ENCODE peak calls at places on chromosome 15, in nine cellular contexts. G is effector memory CD8-positive, alpha-beta T cell; E is activated T-helper 1 cell treated with Interleukin-2 at 50 U/mL for 16 hours; A is heart right ventricle; C is dermis microvascular lymphatic vessel endothelial cell; O is tibial artery; B is C1 segment of cervical spinal cord; D is iris pigment epithelial cell; M is MCF 10A. U is an unnamed sample.

GRCh38 chr15:62389887-62390792 is 225.1 kb upstream of the C2CD4B start:
- DNase-seq in G (peak), E (peak), A (peak), C (peak), O (peak), B (peak), D (peak), M (peak), U (peak)

GRCh38 chr15:89346516-89346915 is 11.9 kb upstream of the POLG start:
- DNase-seq in G (no peak), E (no peak), A (no peak), C (no peak), O (no peak), B (no peak), D (no peak), M (no peak), U (no peak)

GRCh38 chr15:69338535-69339213 is 40.0 kb downstream of the PAQR5 start:
- DNase-seq in G (no peak), E (no peak), A (no peak), C (no peak), O (no peak), B (no peak), D (peak), M (peak), U (no peak)

GRCh38 chr15:58182460-58183163 is 44.4 kb downstream of the AQP9 start:
- DNase-seq in G (peak), E (no peak), A (peak), C (peak), O (no peak), B (peak), D (peak), M (peak), U (no peak)

GRCh38 chr15:100761253-100761935 is 118.2 kb upstream of the ALDH1A3 start:
- DNase-seq in G (no peak), E (no peak), A (no peak), C (no peak), O (no peak), B (no peak), D (no peak), M (no peak), U (no peak)

GRCh38 chr15:70125605-70126004 is 27.9 kb upstream of the TLE3 start:
- DNase-seq in G (no peak), E (no peak), A (no peak), C (no peak), O (no peak), B (no peak), D (no peak), M (no peak), U (no peak)

GRCh38 chr15:71596672-71597071 is 213.7 kb upstream of the NR2E3 start:
- DNase-seq in G (no peak), E (no peak), A (peak), C (no peak), O (peak), B (peak), D (peak), M (peak), U (peak)

GRCh38 chr15:52124270-52124878 is 11.8 kb upstream of the BCL2L10 start:
- DNase-seq in G (no peak), E (no peak), A (no peak), C (no peak), O (no peak), B (no peak), D (peak), M (no peak), U (no peak)

GRCh38 chr15:80615361-80615736 is 79.8 kb upstream of the ABHD17C start:
- DNase-seq in G (no peak), E (no peak), A (no peak), C (no peak), O (no peak), B (no peak), D (no peak), M (no peak), U (no peak)

GRCh38 chr15:63465104-63465503 is 39.3 kb upstream of the USP3 start:
- DNase-seq in G (no peak), E (no peak), A (no peak), C (no peak), O (no peak), B (no peak), D (peak), M (peak), U (no peak)

GRCh38 chr15:60720493-60721231 is 241.7 kb upstream of the ICE2 start:
- DNase-seq in G (peak), E (peak), A (no peak), C (no peak), O (no peak), B (no peak), D (no peak), M (no peak), U (no peak)

GRCh38 chr15:59594493-59594942 is 17.1 kb upstream of the GCNT3 start:
- DNase-seq in G (no peak), E (no peak), A (no peak), C (no peak), O (no peak), B (no peak), D (peak), M (no peak), U (no peak)

GRCh38 chr15:72912121-72912520 is 128.6 kb upstream of the ADPGK start:
- DNase-seq in G (no peak), E (no peak), A (no peak), C (no peak), O (no peak), B (no peak), D (no peak), M (no peak), U (no peak)

GRCh38 chr15:45287400-45287799 is 35.4 kb downstream of the SLC28A2 start:
- DNase-seq in G (no peak), E (no peak), A (no peak), C (no peak), O (no peak), B (no peak), D (no peak), M (no peak), U (no peak)

GRCh38 chr15:51681303-51681963 is at the start of gene SCG3:
- DNase-seq in G (peak), E (peak), A (peak), C (peak), O (peak), B (peak), D (peak), M (peak), U (peak)

GRCh38 chr15:62326460-62327011 is 161.5 kb upstream of the C2CD4B start:
- DNase-seq in G (no peak), E (no peak), A (no peak), C (no peak), O (no peak), B (no peak), D (no peak), M (no peak), U (no peak)

GRCh38 chr15:51104512-51104911 is 9.8 kb upstream of the TNFAIP8L3 start:
- DNase-seq in G (no peak), E (no peak), A (peak), C (no peak), O (peak), B (no peak), D (no peak), M (no peak), U (peak)

U was measured in tibial nerve.